ENCODE peak calls at places on chromosomes 1 and 21, in six cellular contexts. One of them, this sample, is unnamed.

GRCh38 chr1:11749203-11749689 is 12.7 kb upstream of the C1orf167 start:
- DNase-seq in lower leg skin: no peak
- DNase-seq in stomach: peak
- DNase-seq in prostate gland: peak
- DNase-seq in body of pancreas: no peak
- DNase-seq in ovary: no peak
- DNase-seq in this sample: no peak

GRCh38 chr1:180188103-180188506 is 33.4 kb downstream of the QSOX1 start:
- DNase-seq in lower leg skin: no peak
- DNase-seq in ovary: no peak
- DNase-seq in stomach: peak
- DNase-seq in body of pancreas: peak
- DNase-seq in prostate gland: peak
- DNase-seq in this sample: peak

GRCh38 chr1:227490478-227490877 is 72.9 kb upstream of the ZNF678 start:
- DNase-seq in ovary: no peak
- DNase-seq in stomach: no peak
- DNase-seq in body of pancreas: no peak
- DNase-seq in prostate gland: no peak
- DNase-seq in lower leg skin: no peak
- DNase-seq in this sample: no peak

GRCh38 chr1:164907666-164908065 is 348.7 kb downstream of the PBX1 start:
- DNase-seq in ovary: no peak
- DNase-seq in prostate gland: no peak
- DNase-seq in stomach: no peak
- DNase-seq in body of pancreas: no peak
- DNase-seq in lower leg skin: no peak
- DNase-seq in this sample: no peak

GRCh38 chr1:7207875-7208646 is 422.8 kb downstream of the CAMTA1 start:
- DNase-seq in stomach: peak
- DNase-seq in lower leg skin: no peak
- DNase-seq in body of pancreas: peak
- DNase-seq in prostate gland: no peak
- DNase-seq in ovary: no peak
- DNase-seq in this sample: peak

GRCh38 chr1:75765697-75766355 is 20.2 kb upstream of the RABGGTB start:
- DNase-seq in ovary: no peak
- DNase-seq in prostate gland: no peak
- DNase-seq in stomach: no peak
- DNase-seq in lower leg skin: no peak
- DNase-seq in body of pancreas: no peak
- DNase-seq in this sample: no peak

GRCh38 chr1:234589064-234589765 is 20.8 kb downstream of the IRF2BP2 start:
- DNase-seq in body of pancreas: no peak
- DNase-seq in stomach: no peak
- DNase-seq in prostate gland: peak
- DNase-seq in ovary: no peak
- DNase-seq in lower leg skin: peak
- DNase-seq in this sample: no peak

GRCh38 chr1:212256404-212256803 is 28.8 kb upstream of the PPP2R5A start:
- DNase-seq in lower leg skin: no peak
- DNase-seq in ovary: no peak
- DNase-seq in prostate gland: no peak
- DNase-seq in body of pancreas: no peak
- DNase-seq in stomach: no peak
- DNase-seq in this sample: no peak

GRCh38 chr1:222283147-222283768 is 264.6 kb downstream of the HHIPL2 start:
- DNase-seq in ovary: no peak
- DNase-seq in body of pancreas: no peak
- DNase-seq in stomach: no peak
- DNase-seq in lower leg skin: no peak
- DNase-seq in prostate gland: no peak
- DNase-seq in this sample: no peak

GRCh38 chr1:100785399-100786082 is 66.0 kb downstream of the VCAM1 start:
- DNase-seq in ovary: no peak
- DNase-seq in body of pancreas: no peak
- DNase-seq in stomach: no peak
- DNase-seq in lower leg skin: no peak
- DNase-seq in prostate gland: no peak
- DNase-seq in this sample: no peak

GRCh38 chr1:26788515-26788785 is 700 bp downstream of the PIGV start:
- DNase-seq in prostate gland: no peak
- DNase-seq in body of pancreas: no peak
- DNase-seq in ovary: no peak
- DNase-seq in lower leg skin: no peak
- DNase-seq in stomach: no peak
- DNase-seq in this sample: no peak

GRCh38 chr1:1440941-1441888 is 5.7 kb downstream of the VWA1 start:
- DNase-seq in body of pancreas: peak
- DNase-seq in prostate gland: no peak
- DNase-seq in ovary: no peak
- DNase-seq in lower leg skin: no peak
- DNase-seq in stomach: peak
- DNase-seq in this sample: peak

GRCh38 chr1:192489748-192490147 is 85.8 kb upstream of the RGS1 start:
- DNase-seq in stomach: peak
- DNase-seq in body of pancreas: peak
- DNase-seq in prostate gland: peak
- DNase-seq in lower leg skin: peak
- DNase-seq in ovary: peak
- DNase-seq in this sample: peak

GRCh38 chr1:54487571-54488050 is 60.4 kb upstream of the ACOT11 start:
- DNase-seq in stomach: no peak
- DNase-seq in lower leg skin: no peak
- DNase-seq in prostate gland: peak
- DNase-seq in ovary: no peak
- DNase-seq in body of pancreas: peak
- DNase-seq in this sample: peak

GRCh38 chr1:31155216-31155806 is 84.4 kb downstream of the NKAIN1 start:
- DNase-seq in body of pancreas: peak
- DNase-seq in ovary: peak
- DNase-seq in stomach: peak
- DNase-seq in lower leg skin: peak
- DNase-seq in prostate gland: peak
- DNase-seq in this sample: peak

GRCh38 chr1:951364-951763 is 7.7 kb downstream of the NOC2L start:
- DNase-seq in prostate gland: no peak
- DNase-seq in ovary: no peak
- DNase-seq in stomach: no peak
- DNase-seq in body of pancreas: no peak
- DNase-seq in lower leg skin: no peak
- DNase-seq in this sample: no peak

GRCh38 chr21:41762236-41762635 is 4.6 kb downstream of the RIPK4 start:
- DNase-seq in body of pancreas: no peak
- DNase-seq in lower leg skin: no peak
- DNase-seq in stomach: no peak
- DNase-seq in prostate gland: no peak
- DNase-seq in ovary: no peak
- DNase-seq in this sample: no peak

GRCh38 chr21:44423312-44423821 is 31.9 kb upstream of the LRRC3 start:
- DNase-seq in body of pancreas: no peak
- DNase-seq in ovary: no peak
- DNase-seq in stomach: no peak
- DNase-seq in prostate gland: no peak
- DNase-seq in lower leg skin: no peak
- DNase-seq in this sample: no peak

GRCh38 chr1:6052543-6053205 is 7.0 kb downstream of the KCNAB2 start:
- DNase-seq in lower leg skin: peak
- DNase-seq in prostate gland: peak
- DNase-seq in body of pancreas: peak
- DNase-seq in stomach: peak
- DNase-seq in ovary: peak
- DNase-seq in this sample: peak

GRCh38 chr1:20069932-20070331 is at the start of gene PLA2G5:
- DNase-seq in stomach: no peak
- DNase-seq in ovary: peak
- DNase-seq in body of pancreas: peak
- DNase-seq in prostate gland: no peak
- DNase-seq in lower leg skin: no peak
- DNase-seq in this sample: peak

GRCh38 chr1:24318238-24318987 is 744 bp upstream of the GRHL3 start:
- DNase-seq in prostate gland: no peak
- DNase-seq in lower leg skin: no peak
- DNase-seq in body of pancreas: no peak
- DNase-seq in ovary: no peak
- DNase-seq in stomach: no peak
- DNase-seq in this sample: no peak

DNA sequence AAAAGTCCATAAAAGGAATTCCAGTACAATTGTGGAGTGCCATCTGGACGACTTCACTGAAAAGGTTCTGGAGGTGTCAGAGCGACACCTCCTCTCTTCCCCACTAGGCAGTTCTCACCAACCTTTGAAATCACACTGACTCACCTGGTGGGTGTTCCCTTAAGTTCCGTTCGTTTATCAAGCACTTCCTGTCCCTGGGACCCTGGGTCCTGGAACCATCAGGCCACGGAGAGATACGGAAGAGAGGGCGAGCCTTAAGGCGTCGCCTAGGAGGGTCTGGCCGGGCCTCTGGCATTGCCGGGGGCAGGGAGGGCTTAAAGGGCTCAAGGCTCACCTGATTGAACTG is 318 bp downstream of the SPAG17 start:
- DNase-seq in lower leg skin: no peak
- DNase-seq in prostate gland: no peak
- DNase-seq in body of pancreas: no peak
- DNase-seq in stomach: no peak
- DNase-seq in ovary: no peak
- DNase-seq in this sample: peak
- H3K4me3 ChIP-seq in lower leg skin: no peak
- H3K4me3 ChIP-seq in prostate gland: no peak
- H3K4me3 ChIP-seq in body of pancreas: peak
- H3K4me3 ChIP-seq in stomach: peak
- H3K4me3 ChIP-seq in ovary: no peak
- H3K4me3 ChIP-seq in this sample: peak

GRCh38 chr1:77234943-77235342 is 15.7 kb upstream of the PIGK start:
- DNase-seq in body of pancreas: no peak
- DNase-seq in ovary: no peak
- DNase-seq in prostate gland: no peak
- DNase-seq in lower leg skin: no peak
- DNase-seq in stomach: no peak
- DNase-seq in this sample: no peak

GRCh38 chr1:77234096-77234495 is 14.9 kb upstream of the PIGK start:
- DNase-seq in stomach: no peak
- DNase-seq in lower leg skin: no peak
- DNase-seq in body of pancreas: no peak
- DNase-seq in ovary: no peak
- DNase-seq in prostate gland: no peak
- DNase-seq in this sample: no peak

GRCh38 chr1:77230051-77230450 is 10.8 kb upstream of the PIGK start:
- DNase-seq in body of pancreas: no peak
- DNase-seq in stomach: no peak
- DNase-seq in ovary: no peak
- DNase-seq in prostate gland: no peak
- DNase-seq in lower leg skin: no peak
- DNase-seq in this sample: no peak

GRCh38 chr1:77228836-77229235 is 9.6 kb upstream of the PIGK start:
- DNase-seq in ovary: no peak
- DNase-seq in lower leg skin: no peak
- DNase-seq in body of pancreas: no peak
- DNase-seq in stomach: no peak
- DNase-seq in prostate gland: no peak
- DNase-seq in this sample: no peak

GRCh38 chr1:77232829-77233228 is 13.6 kb upstream of the PIGK start:
- DNase-seq in ovary: no peak
- DNase-seq in body of pancreas: no peak
- DNase-seq in stomach: no peak
- DNase-seq in lower leg skin: no peak
- DNase-seq in prostate gland: no peak
- DNase-seq in this sample: no peak
- TF ChIP-seq POLR2A in ovary: no peak
- TF ChIP-seq POLR2A in body of pancreas: no peak
- TF ChIP-seq POLR2A in stomach: no peak
- TF ChIP-seq POLR2A in lower leg skin: no peak
- TF ChIP-seq POLR2A in prostate gland: no peak
- TF ChIP-seq POLR2A in this sample: no peak

GRCh38 chr1:53172751-53173498 is 23.7 kb upstream of the CPT2 start:
- DNase-seq in ovary: no peak
- DNase-seq in stomach: no peak
- DNase-seq in body of pancreas: no peak
- DNase-seq in prostate gland: no peak
- DNase-seq in lower leg skin: no peak
- DNase-seq in this sample: no peak
- TF ChIP-seq CTCF in ovary: no peak
- TF ChIP-seq CTCF in stomach: no peak
- TF ChIP-seq CTCF in body of pancreas: no peak
- TF ChIP-seq CTCF in prostate gland: no peak
- TF ChIP-seq CTCF in lower leg skin: no peak
- TF ChIP-seq CTCF in this sample: no peak

GRCh38 chr1:207152792-207153434 is 48.9 kb downstream of the C4BPA start:
- DNase-seq in lower leg skin: no peak
- DNase-seq in stomach: no peak
- DNase-seq in prostate gland: no peak
- DNase-seq in body of pancreas: no peak
- DNase-seq in ovary: no peak
- DNase-seq in this sample: no peak
- H3K4me3 ChIP-seq in lower leg skin: no peak
- H3K4me3 ChIP-seq in stomach: no peak
- H3K4me3 ChIP-seq in prostate gland: no peak
- H3K4me3 ChIP-seq in body of pancreas: no peak
- H3K4me3 ChIP-seq in ovary: no peak
- H3K4me3 ChIP-seq in this sample: no peak

DNA sequence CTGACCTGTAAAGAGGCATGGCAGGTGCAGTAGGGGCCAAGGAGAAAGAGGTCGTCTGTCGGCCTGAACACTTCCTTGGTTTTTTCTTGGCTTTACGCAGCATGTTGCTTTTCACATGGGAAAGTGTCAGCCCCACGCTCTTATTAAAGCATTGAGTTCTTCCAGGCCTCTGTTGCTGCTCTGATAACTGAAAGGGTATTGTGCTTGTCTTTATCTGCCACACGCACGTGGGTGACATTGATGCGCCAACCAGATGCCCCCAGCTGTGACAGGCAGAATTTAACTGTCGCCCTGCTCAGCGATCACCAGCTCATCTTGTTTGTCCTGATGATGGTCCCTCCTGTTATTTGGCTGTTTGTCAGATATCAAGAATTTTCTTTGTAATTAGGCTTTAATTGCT is 76.5 kb downstream of the GALNT2 start:
- DNase-seq in prostate gland: no peak
- DNase-seq in body of pancreas: no peak
- DNase-seq in ovary: no peak
- DNase-seq in lower leg skin: no peak
- DNase-seq in stomach: no peak
- DNase-seq in this sample: no peak
- TF ChIP-seq POLR2A in prostate gland: no peak
- TF ChIP-seq POLR2A in body of pancreas: no peak
- TF ChIP-seq POLR2A in ovary: no peak
- TF ChIP-seq POLR2A in lower leg skin: no peak
- TF ChIP-seq POLR2A in stomach: no peak
- TF ChIP-seq POLR2A in this sample: no peak